ENCODE peak calls at places on chromosome 13, in six cellular contexts. P is lower leg skin, N is RWPE1, Q is type B pancreatic cell, R is GM10248, G is brain microvascular endothelial cell. V is an unnamed sample.

GRCh38 chr13:66673401-66673800 is 556.7 kb downstream of the PCDH9 start:
- DNase-seq in R (no peak), P (no peak), Q (no peak), N (no peak), G (peak), V (no peak)

GRCh38 chr13:38042771-38043170 is 173.2 kb upstream of the TRPC4 start:
- DNase-seq in P (no peak), G (peak), Q (no peak), R (no peak), N (no peak), V (no peak)

GRCh38 chr13:50866817-50867640 is 23.5 kb upstream of the DLEU7 start:
- DNase-seq in Q (no peak), P (no peak), R (no peak), G (no peak), N (no peak), V (no peak)

GRCh38 chr13:63838366-63839110 is 2422.9 kb upstream of the PCDH20 start:
- DNase-seq in N (no peak), Q (peak), R (no peak), G (no peak), P (no peak), V (no peak)

GRCh38 chr13:98353750-98354149 is 176.7 kb upstream of the RNF113B start:
- DNase-seq in G (no peak), P (no peak), R (no peak), N (no peak), Q (no peak), V (no peak)

GRCh38 chr13:51625555-51626345 is 41.5 kb downstream of the WDFY2 start:
- DNase-seq in Q (no peak), G (no peak), N (peak), R (no peak), P (no peak), V (no peak)

GRCh38 chr13:95087746-95088305 is 213.4 kb downstream of the ABCC4 start:
- DNase-seq in G (peak), R (no peak), N (no peak), Q (no peak), P (no peak), V (no peak)

GRCh38 chr13:20924758-20925394 is 22.3 kb upstream of the XPO4 start:
- DNase-seq in P (peak), G (peak), Q (peak), R (peak), N (peak), V (peak)

GRCh38 chr13:107466326-107466725 is 749.0 kb downstream of the LIG4 start:
- DNase-seq in Q (no peak), P (no peak), G (peak), R (no peak), N (peak), V (no peak)

GRCh38 chr13:113220877-113221276 is 11.5 kb downstream of the CUL4A start:
- DNase-seq in Q (no peak), G (no peak), N (no peak), P (no peak), R (no peak), V (no peak)

GRCh38 chr13:43326100-43326499 is 302.7 kb downstream of the DNAJC15 start:
- DNase-seq in P (no peak), G (no peak), R (no peak), N (no peak), Q (no peak), V (no peak)

GRCh38 chr13:38386421-38386820 is 36.8 kb downstream of the UFM1 start:
- DNase-seq in Q (no peak), P (no peak), N (peak), R (no peak), G (no peak), V (no peak)

GRCh38 chr13:60431108-60431700 is 34.2 kb downstream of the TDRD3 start:
- DNase-seq in G (peak), Q (no peak), N (peak), P (no peak), R (peak), V (peak)

GRCh38 chr13:51523082-51523518 is 61.2 kb upstream of the WDFY2 start:
- DNase-seq in P (peak), N (no peak), Q (no peak), G (no peak), R (no peak), V (no peak)

GRCh38 chr13:107458269-107458668 is 757.1 kb downstream of the LIG4 start:
- DNase-seq in N (no peak), P (no peak), Q (no peak), R (no peak), G (no peak), V (no peak)

GRCh38 chr13:105207586-105208293 is 1327.7 kb downstream of the EFNB2 start:
- DNase-seq in R (no peak), N (no peak), P (no peak), G (no peak), Q (no peak), V (no peak)
- TF ChIP-seq CTCF in R (no peak), N (no peak), P (no peak), G (peak), Q (peak), V (no peak)

GRCh38 chr13:40504641-40505040 is 161.8 kb downstream of the FOXO1 start:
- DNase-seq in G (no peak), R (no peak), P (no peak), N (no peak), Q (no peak), V (no peak)
- TF ChIP-seq CTCF in G (no peak), R (no peak), P (no peak), N (no peak), Q (no peak), V (no peak)

GRCh38 chr13:30983431-30983830 is 51.0 kb downstream of the TEX26 start:
- DNase-seq in G (no peak), N (no peak), P (no peak), R (no peak), Q (no peak), V (no peak)

GRCh38 chr13:30982506-30982905 is 50.0 kb downstream of the TEX26 start:
- DNase-seq in Q (no peak), N (no peak), P (no peak), G (no peak), R (no peak), V (no peak)

GRCh38 chr13:30976041-30976440 is 43.6 kb downstream of the TEX26 start:
- DNase-seq in R (no peak), Q (no peak), G (no peak), N (no peak), P (no peak), V (no peak)

GRCh38 chr13:30982911-30983310 is 50.5 kb downstream of the TEX26 start:
- DNase-seq in P (no peak), R (no peak), G (no peak), Q (no peak), N (no peak), V (no peak)

DNA sequence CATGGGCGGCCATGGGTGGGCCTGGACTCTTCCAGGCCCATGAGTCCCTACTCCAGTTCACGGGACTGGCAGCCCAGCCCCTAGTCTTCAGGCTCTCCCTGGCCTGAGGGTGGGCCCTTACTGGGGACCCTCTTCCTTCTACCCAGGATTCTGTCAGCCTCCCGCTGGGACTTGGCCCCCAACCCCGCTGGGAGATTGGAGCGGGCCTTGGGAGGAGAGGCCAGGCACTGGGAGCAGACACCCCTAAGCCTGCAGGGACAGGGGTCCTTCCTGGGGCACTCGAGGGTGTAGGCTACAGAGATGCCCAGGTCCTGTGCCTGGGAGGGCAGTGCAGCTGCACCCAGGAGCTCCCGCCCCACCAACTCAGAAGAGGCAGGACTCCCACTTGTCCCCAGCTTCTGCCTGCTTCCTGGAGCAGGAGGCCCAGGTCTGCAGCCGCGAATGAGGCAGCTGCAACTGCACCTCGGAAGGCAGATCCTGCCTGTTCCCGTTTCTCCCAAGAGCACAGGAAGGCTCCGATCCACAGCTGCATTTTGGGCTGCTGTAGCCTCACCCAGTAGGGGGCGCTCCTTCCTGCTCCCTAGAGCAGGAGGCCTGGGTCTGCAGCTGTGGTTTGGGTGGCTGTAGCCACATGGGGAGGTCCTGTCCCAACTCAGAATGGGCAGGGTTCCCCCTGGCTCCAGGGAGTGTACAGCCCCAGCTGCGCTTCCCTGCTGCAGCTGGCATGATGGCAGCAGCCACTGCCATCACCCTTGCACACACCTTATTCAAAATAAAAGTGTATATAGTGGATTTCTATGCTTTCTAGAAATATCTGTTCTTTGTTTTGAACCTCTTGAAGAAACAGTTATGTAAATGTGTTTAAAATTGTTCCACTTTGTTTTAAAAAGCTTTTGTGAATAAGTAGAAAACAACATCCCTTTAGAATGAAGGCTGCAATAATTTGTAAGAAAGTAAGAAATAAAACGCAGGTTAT is 46.8 kb downstream of the TEX26 start:
- DNase-seq in R (peak), Q (no peak), N (no peak), G (no peak), P (no peak), V (no peak)
- TF ChIP-seq CTCF in R (peak), Q (peak), N (peak), G (peak), P (no peak), V (peak)

GRCh38 chr13:100573121-100573520 is 15.5 kb downstream of the GGACT start:
- DNase-seq in G (peak), N (peak), R (peak), P (peak), Q (no peak), V (peak)
- TF ChIP-seq CTCF in G (peak), N (peak), R (peak), P (peak), Q (peak), V (peak)

DNA sequence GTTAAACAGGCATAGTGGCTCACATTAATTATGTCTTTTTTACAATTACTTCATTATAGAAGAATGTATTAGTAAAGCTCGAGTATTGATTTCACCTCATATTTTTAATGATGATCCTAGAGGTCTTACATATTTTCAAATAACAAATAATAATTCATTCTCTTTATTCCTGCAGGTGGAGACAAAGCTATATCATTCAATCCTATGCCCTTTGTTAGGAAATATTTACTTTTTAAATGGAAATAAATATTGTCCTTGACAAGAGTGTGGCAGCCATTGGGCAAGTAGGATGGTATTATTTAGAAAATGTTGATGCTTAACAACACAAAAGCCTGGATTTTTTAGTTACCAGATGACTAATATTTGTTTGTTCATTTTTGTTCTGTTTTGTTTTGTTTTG is 127.6 kb downstream of the COG6 start:
- DNase-seq in N (no peak), P (no peak), G (no peak), R (no peak), Q (no peak), V (no peak)
- TF ChIP-seq CTCF in N (peak), P (no peak), G (no peak), R (no peak), Q (peak), V (no peak)

GRCh38 chr13:110353339-110353977 is 46.4 kb downstream of the COL4A2 start:
- DNase-seq in R (no peak), N (no peak), Q (no peak), P (no peak), G (no peak), V (no peak)

GRCh38 chr13:110351636-110352420 is 44.7 kb downstream of the COL4A2 start:
- DNase-seq in N (no peak), Q (no peak), R (no peak), G (no peak), P (peak), V (no peak)

GRCh38 chr13:110354209-110354627 is 47.1 kb downstream of the COL4A2 start:
- DNase-seq in Q (no peak), N (no peak), G (no peak), P (no peak), R (no peak), V (no peak)

GRCh38 chr13:110354715-110355473 is 47.8 kb downstream of the COL4A2 start:
- DNase-seq in R (peak), N (no peak), G (no peak), P (peak), Q (no peak), V (peak)

GRCh38 chr13:110352735-110353134 is 45.7 kb downstream of the COL4A2 start:
- DNase-seq in G (no peak), R (no peak), Q (no peak), P (peak), N (no peak), V (no peak)
- TF ChIP-seq CTCF in G (peak), R (peak), Q (peak), P (no peak), N (no peak), V (peak)

V was measured in GM20000.